ENCODE peak calls at places on chromosome 11, in four cellular contexts. N is K562, V is WTC11, M is HepG2. F is an unnamed sample.

GRCh38 chr11:63767415-63768231 is 952 bp downstream of the ZFTA start:
- DNase-seq in V (peak), N (peak), M (peak), F (peak)

GRCh38 chr11:8597182-8597581 is 3.2 kb upstream of the STK33 start:
- DNase-seq in M (no peak), N (no peak), V (no peak), F (no peak)

GRCh38 chr11:35485656-35486318 is 39.6 kb downstream of the PAMR1 start:
- DNase-seq in V (peak), N (peak), M (peak), F (peak)

GRCh38 chr11:46247664-46248063 is 29.8 kb upstream of the CREB3L1 start:
- DNase-seq in M (peak), N (no peak), V (peak), F (no peak)

GRCh38 chr11:13119928-13120520 is 110.9 kb downstream of the RASSF10 start:
- DNase-seq in V (no peak), N (no peak), M (no peak), F (no peak)

GRCh38 chr11:65390099-65390941 is 3.9 kb downstream of the FRMD8 start:
- DNase-seq in M (no peak), N (peak), V (no peak), F (no peak)

GRCh38 chr11:65204143-65204542 is 22.4 kb downstream of the CAPN1 start:
- DNase-seq in N (no peak), M (no peak), V (peak), F (no peak)

GRCh38 chr11:94112182-94112960 is 16.3 kb upstream of the PANX1 start:
- DNase-seq in V (no peak), M (no peak), N (no peak), F (no peak)

GRCh38 chr11:126442523-126442922 is 87.0 kb downstream of the ST3GAL4 start:
- DNase-seq in N (no peak), M (no peak), V (no peak), F (no peak)

GRCh38 chr11:107018274-107018901 is at the start of gene GUCY1A2:
- DNase-seq in N (no peak), M (no peak), V (peak), F (peak)

GRCh38 chr11:12186683-12187082 is 76.3 kb downstream of the MICAL2 start:
- DNase-seq in M (no peak), N (no peak), V (no peak), F (no peak)

GRCh38 chr11:2521681-2522630 is 77.1 kb downstream of the KCNQ1 start:
- DNase-seq in M (no peak), V (peak), N (no peak), F (no peak)

GRCh38 chr11:65585396-65586246 is 9.8 kb downstream of the EHBP1L1 start:
- DNase-seq in V (no peak), M (no peak), N (no peak), F (no peak)

GRCh38 chr11:100445231-100445735 is 241.8 kb upstream of the ARHGAP42 start:
- DNase-seq in V (no peak), M (no peak), N (no peak), F (no peak)

GRCh38 chr11:59560702-59561469 is 49.5 kb downstream of the OR4D9 start:
- DNase-seq in N (peak), M (peak), V (peak), F (peak)

GRCh38 chr11:44621140-44621681 is 55.7 kb downstream of the CD82 start:
- DNase-seq in V (peak), N (peak), M (peak), F (peak)

GRCh38 chr11:111339758-111340388 is 39.2 kb downstream of the POU2AF1 start:
- DNase-seq in N (no peak), M (no peak), V (no peak), F (no peak)

GRCh38 chr11:15673408-15673811 is 558.7 kb downstream of the INSC start:
- DNase-seq in V (no peak), M (no peak), N (no peak), F (no peak)

GRCh38 chr11:93100211-93100610 is 97.6 kb downstream of the SLC36A4 start:
- DNase-seq in N (no peak), V (no peak), M (no peak), F (no peak)

GRCh38 chr11:612201-612960 is 3.4 kb downstream of the IRF7 start:
- DNase-seq in N (no peak), M (peak), V (no peak), F (no peak)

GRCh38 chr11:18235394-18235926 is 1.1 kb downstream of the SAA4 start:
- DNase-seq in V (no peak), N (no peak), M (no peak), F (no peak)

GRCh38 chr11:103546236-103546635 is 437.0 kb downstream of the DYNC2H1 start:
- DNase-seq in M (no peak), N (no peak), V (no peak), F (no peak)

GRCh38 chr11:128361451-128362020 is 225.8 kb downstream of the ETS1 start:
- DNase-seq in N (no peak), V (no peak), M (no peak), F (peak)

GRCh38 chr11:72240461-72241289 is 3.3 kb downstream of the PHOX2A start:
- DNase-seq in V (peak), N (no peak), M (no peak), F (no peak)

GRCh38 chr11:66218846-66219620 is 49.4 kb upstream of the RAB1B start:
- DNase-seq in V (no peak), M (no peak), N (no peak), F (no peak)

GRCh38 chr11:77140231-77140959 is 12.3 kb downstream of the MYO7A start:
- DNase-seq in V (peak), N (no peak), M (no peak), F (no peak)

GRCh38 chr11:762421-763072 is 14.7 kb downstream of the GATD1 start:
- DNase-seq in V (no peak), N (peak), M (no peak), F (no peak)

GRCh38 chr11:18321991-18322711 is at the start of the genes GTF2H1 and HPS5:
- DNase-seq in N (peak), V (peak), M (peak), F (peak)

GRCh38 chr11:117575856-117576255 is 221.2 kb downstream of the DSCAML1 start:
- DNase-seq in N (no peak), V (no peak), M (no peak), F (no peak)

GRCh38 chr11:44010789-44011251 is 37.0 kb upstream of the ACCSL start:
- DNase-seq in N (no peak), M (no peak), V (no peak), F (no peak)

GRCh38 chr11:108926522-108927380 is 261.9 kb downstream of the DDX10 start:
- DNase-seq in V (no peak), N (no peak), M (no peak), F (no peak)

GRCh38 chr11:29802522-29802921 is 214.3 kb downstream of the KCNA4 start:
- DNase-seq in N (no peak), M (no peak), V (no peak), F (no peak)

GRCh38 chr11:59801981-59802638 is 8.5 kb downstream of the MRPL16 start:
- DNase-seq in M (no peak), N (no peak), V (no peak), F (no peak)

GRCh38 chr11:43408277-43408676 is 49.6 kb downstream of the TTC17 start:
- DNase-seq in N (no peak), V (no peak), M (peak), F (no peak)

GRCh38 chr11:68447015-68447801 is 13.3 kb upstream of the PPP6R3 start:
- DNase-seq in V (peak), N (peak), M (peak), F (peak)

DNA sequence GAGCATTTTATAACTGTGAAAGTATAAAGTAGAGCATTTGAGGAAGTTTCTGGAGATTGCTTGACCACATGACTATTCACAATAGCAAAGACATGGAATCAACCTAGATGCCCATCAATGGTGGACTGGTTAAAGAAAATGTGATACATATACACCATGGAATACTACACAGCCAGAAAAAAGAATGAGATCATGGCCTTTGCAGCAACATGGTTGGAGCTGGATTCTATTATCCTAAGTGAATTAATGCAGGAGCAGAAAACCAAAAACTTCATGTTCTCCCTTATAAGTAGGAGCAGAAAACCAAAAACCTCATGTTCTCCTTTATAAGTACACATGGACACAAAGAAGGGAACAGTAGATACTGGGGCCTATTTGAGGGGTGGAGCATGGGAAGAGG is 30.3 kb downstream of the UVRAG start:
- DNase-seq in V (no peak), N (no peak), M (no peak), F (no peak)
- TF ChIP-seq ELF4 in V (no peak), N (no peak), M (no peak), F (no peak)

GRCh38 chr11:84788220-84788619 is 838.9 kb downstream of the DLG2 start:
- DNase-seq in V (no peak), M (no peak), N (no peak), F (no peak)
- TF ChIP-seq ELF4 in V (no peak), M (no peak), N (no peak), F (no peak)

GRCh38 chr11:116310215-116310614 is 462.6 kb downstream of the BUD13 start:
- DNase-seq in M (no peak), V (no peak), N (no peak), F (no peak)
- TF ChIP-seq ELF4 in M (no peak), V (no peak), N (no peak), F (no peak)

DNA sequence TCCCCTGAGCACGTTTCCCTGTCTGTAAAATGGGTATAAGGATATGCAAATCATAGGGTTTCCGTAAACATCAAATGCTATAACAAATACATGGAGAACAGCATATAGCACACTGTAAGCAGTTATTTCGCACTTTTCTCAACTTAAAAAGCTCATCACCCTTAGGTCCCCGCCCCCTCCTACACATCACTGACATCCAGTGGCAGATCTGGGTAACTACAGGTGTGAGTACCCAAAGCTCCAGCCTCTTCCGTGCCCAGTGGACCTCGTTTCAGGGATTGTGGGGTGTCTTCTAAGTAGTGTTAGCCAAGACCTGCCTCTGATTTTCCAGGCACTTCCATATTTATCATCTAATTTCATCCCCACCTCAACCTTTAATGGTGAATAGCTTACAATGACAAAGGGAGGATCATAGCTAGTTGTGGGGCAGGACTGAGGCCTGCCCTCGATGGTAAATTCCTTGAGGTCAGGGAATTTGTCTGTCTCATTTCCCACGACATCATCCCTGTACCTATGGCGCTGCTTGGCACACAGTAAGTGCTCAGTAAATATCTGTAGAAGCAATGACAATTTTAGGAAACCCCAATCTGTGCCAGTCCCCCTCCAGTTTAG is 340.6 kb downstream of the TENM4 start:
- DNase-seq in M (peak), V (peak), N (peak), F (peak)
- TF ChIP-seq ELF4 in M (no peak), V (no peak), N (no peak), F (no peak)

DNA sequence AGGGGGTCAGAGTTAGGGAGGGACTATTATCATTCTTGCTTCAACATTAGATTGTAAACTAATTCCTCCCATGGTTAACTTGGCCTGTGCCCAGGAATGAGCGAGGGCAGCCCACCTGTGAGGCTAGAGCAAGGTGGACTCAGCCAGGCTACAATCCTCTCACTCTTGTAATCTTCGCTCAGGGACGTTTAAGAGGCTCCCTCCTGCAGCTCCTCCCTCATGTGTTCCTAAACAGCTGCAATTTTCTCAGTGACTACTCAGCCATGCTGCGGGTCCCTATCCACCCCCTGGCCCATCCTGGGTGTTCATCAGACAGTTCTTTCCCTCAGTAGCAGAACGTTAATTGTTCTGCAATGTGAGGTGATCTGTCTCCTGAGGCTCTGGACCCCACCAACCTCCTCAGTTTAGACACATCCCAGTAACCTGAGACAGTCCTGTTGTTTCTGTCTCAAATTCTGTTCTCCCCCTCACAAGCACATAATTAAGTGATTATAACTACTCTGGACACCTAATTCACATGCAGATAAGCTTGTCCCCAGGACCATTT is 337.1 kb upstream of the B3GAT1 start:
- DNase-seq in M (no peak), N (no peak), V (no peak), F (no peak)
- TF ChIP-seq ELF4 in M (no peak), N (no peak), V (no peak), F (no peak)

GRCh38 chr11:31487848-31488247 is 21.6 kb downstream of the IMMP1L start:
- DNase-seq in N (no peak), M (peak), V (no peak), F (peak)
- TF ChIP-seq ELF4 in N (no peak), M (no peak), V (no peak), F (no peak)

F was measured in HEK293T.